ENCODE peak calls at places on chromosomes 4 and X, in five cellular contexts. One of them, this sample, is unnamed. For H3K4me1, the result is how much of the 10 kb centered on the place peaks cover.

GRCh38 chr4:113504422-113504821 is 257.1 kb downstream of the CAMK2D start:
- DNase-seq in IMR-90: no peak
- DNase-seq in gastrocnemius medialis: no peak
- DNase-seq in Peyer's patch: no peak
- DNase-seq in uterus: no peak
- DNase-seq in this sample: no peak

GRCh38 chrX:96182366-96182765 is 502.3 kb upstream of the DIAPH2 start:
- DNase-seq in Peyer's patch: no peak
- DNase-seq in gastrocnemius medialis: no peak
- DNase-seq in uterus: no peak
- DNase-seq in IMR-90: peak
- DNase-seq in this sample: no peak

GRCh38 chrX:41921492-41922124 is 1.7 kb downstream of the CASK start:
- DNase-seq in IMR-90: peak
- DNase-seq in uterus: no peak
- DNase-seq in gastrocnemius medialis: no peak
- DNase-seq in Peyer's patch: no peak
- DNase-seq in this sample: peak

GRCh38 chr4:124526321-124526720 is 186.2 kb downstream of the ANKRD50 start:
- DNase-seq in Peyer's patch: no peak
- DNase-seq in gastrocnemius medialis: no peak
- DNase-seq in uterus: no peak
- DNase-seq in IMR-90: peak
- DNase-seq in this sample: no peak

GRCh38 chrX:15299945-15300851 is 15.2 kb downstream of the ASB11 start:
- DNase-seq in IMR-90: peak
- DNase-seq in Peyer's patch: no peak
- DNase-seq in gastrocnemius medialis: no peak
- DNase-seq in uterus: no peak
- DNase-seq in this sample: no peak

GRCh38 chr4:5810151-5810550 is 82.7 kb downstream of the CRMP1 start:
- DNase-seq in gastrocnemius medialis: no peak
- DNase-seq in Peyer's patch: peak
- DNase-seq in IMR-90: no peak
- DNase-seq in uterus: no peak
- DNase-seq in this sample: no peak

GRCh38 chrX:107674480-107675364 is 46.4 kb downstream of the PRPS1 start:
- DNase-seq in uterus: peak
- DNase-seq in Peyer's patch: peak
- DNase-seq in IMR-90: no peak
- DNase-seq in gastrocnemius medialis: peak
- DNase-seq in this sample: peak

GRCh38 chrX:122055450-122055849 is 1008.0 kb downstream of the GLUD2 start:
- DNase-seq in Peyer's patch: no peak
- DNase-seq in uterus: no peak
- DNase-seq in IMR-90: no peak
- DNase-seq in gastrocnemius medialis: no peak
- DNase-seq in this sample: no peak

GRCh38 chr4:1113311-1114009 is at the start of gene RNF212:
- DNase-seq in IMR-90: no peak
- DNase-seq in Peyer's patch: no peak
- DNase-seq in gastrocnemius medialis: no peak
- DNase-seq in uterus: peak
- DNase-seq in this sample: no peak

GRCh38 chrX:56802428-56802827 is 73.4 kb downstream of the NBDY start:
- DNase-seq in uterus: no peak
- DNase-seq in Peyer's patch: no peak
- DNase-seq in gastrocnemius medialis: no peak
- DNase-seq in IMR-90: no peak
- DNase-seq in this sample: no peak

GRCh38 chr4:80153800-80154546 is 43.3 kb upstream of the PRDM8 start:
- DNase-seq in gastrocnemius medialis: no peak
- DNase-seq in Peyer's patch: no peak
- DNase-seq in uterus: no peak
- DNase-seq in IMR-90: peak
- DNase-seq in this sample: no peak

GRCh38 chr4:83362492-83363329 is 28.1 kb upstream of the HPSE start:
- DNase-seq in IMR-90: peak
- DNase-seq in Peyer's patch: no peak
- DNase-seq in uterus: no peak
- DNase-seq in gastrocnemius medialis: no peak
- DNase-seq in this sample: no peak

GRCh38 chr4:113278324-113278934 is 229.0 kb downstream of the ANK2 start:
- DNase-seq in Peyer's patch: peak
- DNase-seq in IMR-90: peak
- DNase-seq in uterus: peak
- DNase-seq in gastrocnemius medialis: peak
- DNase-seq in this sample: peak

GRCh38 chr4:113574636-113575103 is 186.9 kb downstream of the CAMK2D start:
- DNase-seq in IMR-90: peak
- DNase-seq in Peyer's patch: no peak
- DNase-seq in gastrocnemius medialis: no peak
- DNase-seq in uterus: no peak
- DNase-seq in this sample: no peak

GRCh38 chrX:19544693-19545305 is 29.5 kb upstream of the MAP3K15 start:
- DNase-seq in gastrocnemius medialis: no peak
- DNase-seq in uterus: no peak
- DNase-seq in IMR-90: peak
- DNase-seq in Peyer's patch: peak
- DNase-seq in this sample: no peak
- TF ChIP-seq POLR2A in gastrocnemius medialis: no peak
- TF ChIP-seq POLR2A in uterus: no peak
- TF ChIP-seq POLR2A in IMR-90: no peak
- TF ChIP-seq POLR2A in Peyer's patch: no peak
- TF ChIP-seq POLR2A in this sample: no peak

DNA sequence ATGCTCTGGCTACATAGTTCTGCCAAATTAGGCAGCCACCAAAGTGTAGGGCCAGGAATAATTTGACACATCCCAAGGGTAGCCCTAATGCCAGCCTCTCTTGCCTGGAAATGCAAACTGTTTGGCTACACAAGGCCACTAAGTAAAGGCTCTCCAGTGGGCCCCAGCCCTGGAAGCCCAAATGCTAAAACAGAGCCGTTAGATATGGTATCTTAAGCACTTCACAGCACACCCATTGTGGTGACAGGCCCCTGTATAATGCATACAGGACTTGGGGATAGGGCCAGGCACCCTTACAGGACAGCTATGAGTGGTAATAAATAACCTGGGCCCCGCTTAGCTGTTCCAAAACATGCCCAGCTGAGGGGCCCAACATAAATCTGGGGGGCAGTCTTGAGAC is 623.9 kb downstream of the BCOR start:
- DNase-seq in uterus: no peak
- DNase-seq in gastrocnemius medialis: no peak
- DNase-seq in IMR-90: no peak
- DNase-seq in Peyer's patch: no peak
- DNase-seq in this sample: no peak
- H3K4me1 ChIP-seq in uterus: under half
- H3K4me1 ChIP-seq in gastrocnemius medialis: under half
- H3K4me1 ChIP-seq in IMR-90: under half
- H3K4me1 ChIP-seq in Peyer's patch: under half
- H3K4me1 ChIP-seq in this sample: under half

DNA sequence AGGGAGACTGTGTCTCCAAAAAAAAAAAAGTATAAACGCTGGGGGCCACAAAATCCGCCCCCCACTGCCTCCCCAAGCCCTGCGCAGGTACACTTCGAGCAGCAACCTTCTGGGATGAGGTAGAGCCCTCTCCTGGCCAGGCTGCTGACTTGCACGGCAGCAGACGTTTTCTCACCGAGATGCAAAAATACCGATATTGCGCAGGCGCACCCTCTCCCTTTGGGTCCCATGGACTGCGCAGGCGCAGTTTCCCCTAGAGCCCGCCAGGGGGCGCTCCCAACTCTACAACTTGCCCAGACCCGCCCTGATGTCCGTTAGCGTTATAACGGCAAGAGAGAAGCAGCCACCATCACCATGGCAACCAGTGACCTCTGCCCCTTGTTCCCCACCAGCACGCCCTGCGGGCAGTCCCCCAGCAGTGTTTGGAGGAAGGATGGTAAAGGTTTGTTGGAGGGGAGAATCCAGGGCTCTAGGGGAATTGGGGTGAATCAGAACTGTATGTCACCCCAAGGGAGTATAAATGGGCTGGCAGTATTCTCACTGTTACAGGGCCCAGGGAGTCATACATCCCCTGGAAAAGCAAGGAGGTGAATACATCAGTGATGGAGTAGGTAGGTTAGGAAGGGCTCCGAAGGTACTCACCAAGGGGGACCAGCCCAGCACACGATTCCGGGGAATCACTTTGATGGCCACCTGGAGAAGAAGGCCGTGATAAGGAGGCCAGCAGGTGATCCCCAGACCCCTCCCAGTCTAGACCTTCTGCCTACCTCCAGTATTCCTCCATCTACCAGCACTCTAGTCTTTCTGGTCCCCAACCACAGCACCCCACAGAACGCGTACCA is 1.5 kb downstream of the PIM2 start:
- DNase-seq in IMR-90: peak
- DNase-seq in Peyer's patch: peak
- DNase-seq in gastrocnemius medialis: peak
- DNase-seq in uterus: peak
- DNase-seq in this sample: peak
- TF ChIP-seq POLR2A in IMR-90: no peak
- TF ChIP-seq POLR2A in Peyer's patch: no peak
- TF ChIP-seq POLR2A in gastrocnemius medialis: no peak
- TF ChIP-seq POLR2A in uterus: no peak
- TF ChIP-seq POLR2A in this sample: no peak

GRCh38 chr4:76357981-76358380 is 51.4 kb downstream of the STBD1 start:
- DNase-seq in uterus: no peak
- DNase-seq in Peyer's patch: no peak
- DNase-seq in gastrocnemius medialis: no peak
- DNase-seq in IMR-90: no peak
- DNase-seq in this sample: no peak

DNA sequence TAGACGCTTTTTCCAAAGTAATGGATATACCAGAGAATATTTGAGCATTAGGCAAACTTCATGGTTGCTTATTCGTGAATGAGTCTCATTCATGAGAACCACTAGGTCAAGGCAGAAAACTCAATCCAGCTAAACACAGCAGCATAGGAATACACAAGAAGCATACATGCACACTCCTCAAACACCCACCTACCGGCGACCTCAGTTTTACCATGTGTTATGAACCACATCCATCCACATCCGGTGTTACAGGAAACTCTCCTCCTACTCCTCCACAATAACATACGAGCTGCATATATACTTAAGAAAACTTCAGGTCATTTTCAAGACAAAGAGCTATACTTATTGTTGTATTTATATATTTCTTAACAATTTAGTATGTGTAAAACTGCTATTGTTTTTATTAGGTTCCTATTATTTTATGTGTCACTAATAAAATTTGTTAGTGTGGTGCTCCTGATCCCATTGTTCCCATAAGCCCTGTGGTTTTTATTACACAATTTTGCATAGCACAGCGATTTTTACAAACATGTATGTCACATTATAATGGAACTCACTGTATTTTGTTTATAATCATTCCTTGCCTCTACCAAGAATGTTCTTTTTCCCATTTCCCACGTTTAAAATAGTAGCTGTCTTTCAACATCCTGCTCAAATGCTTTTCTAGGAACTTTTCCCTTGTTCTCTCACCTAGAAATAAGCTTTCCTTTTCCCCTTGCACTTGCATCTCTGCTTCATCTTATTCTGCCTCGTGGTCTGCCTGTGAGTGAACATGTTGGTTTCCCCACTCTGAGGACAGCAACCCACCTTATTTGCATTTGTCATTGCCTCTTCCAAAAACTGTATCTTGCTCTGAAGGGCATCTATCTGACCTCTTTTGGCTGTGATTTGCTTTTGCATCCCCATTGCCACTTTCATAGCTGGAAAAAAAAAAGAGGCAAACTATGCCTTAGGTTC is 48.3 kb downstream of the STBD1 start:
- DNase-seq in IMR-90: no peak
- DNase-seq in uterus: no peak
- DNase-seq in Peyer's patch: peak
- DNase-seq in gastrocnemius medialis: no peak
- DNase-seq in this sample: no peak
- H3K4me1 ChIP-seq in IMR-90: under half
- H3K4me1 ChIP-seq in uterus: under half
- H3K4me1 ChIP-seq in Peyer's patch: under half
- H3K4me1 ChIP-seq in gastrocnemius medialis: under half
- H3K4me1 ChIP-seq in this sample: under half

DNA sequence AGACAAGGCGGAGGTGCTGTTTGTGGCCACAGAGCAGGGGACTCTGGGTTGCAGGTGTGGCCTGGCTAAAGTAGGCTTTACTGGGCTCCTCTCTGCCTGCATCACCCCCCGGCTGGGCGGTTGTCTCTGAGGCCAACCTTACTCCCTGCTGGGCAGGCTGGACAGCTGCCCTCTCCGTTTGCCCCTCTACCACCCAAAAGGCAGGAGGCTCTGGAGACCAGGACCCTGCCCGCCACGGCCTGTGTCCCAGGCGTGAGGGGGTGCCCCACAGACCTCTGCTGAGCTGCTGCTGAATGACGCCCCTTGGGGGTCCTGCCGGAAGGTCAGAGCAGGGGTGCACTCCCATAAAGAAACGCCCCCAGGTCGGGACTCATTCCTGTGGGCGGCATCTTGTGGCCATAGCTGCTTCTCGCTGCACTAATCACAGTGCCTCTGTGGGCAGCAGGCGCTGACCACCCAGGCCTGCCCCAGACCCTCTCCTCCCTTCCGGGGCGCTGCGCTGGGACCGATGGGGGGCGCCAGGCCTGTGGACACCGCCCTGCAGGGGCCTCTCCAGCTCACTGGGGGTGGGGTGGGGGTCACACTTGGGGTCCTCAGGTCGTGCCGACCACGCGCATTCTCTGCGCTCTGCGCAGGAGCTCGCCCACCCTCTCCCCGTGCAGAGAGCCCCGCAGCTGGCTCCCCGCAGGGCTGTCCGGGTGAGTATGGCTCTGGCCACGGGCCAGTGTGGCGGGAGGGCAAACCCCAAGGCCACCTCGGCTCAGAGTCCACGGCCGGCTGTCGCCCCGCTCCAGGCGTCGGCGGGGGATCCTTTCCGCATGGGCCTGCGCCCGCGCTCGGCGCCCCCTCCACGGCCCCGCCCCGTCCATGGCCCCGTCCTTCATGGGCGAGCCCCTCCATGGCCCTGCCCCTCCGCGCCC is 920 bp downstream of the HTT-AS start:
- DNase-seq in uterus: no peak
- DNase-seq in gastrocnemius medialis: no peak
- DNase-seq in IMR-90: no peak
- DNase-seq in Peyer's patch: peak
- DNase-seq in this sample: no peak
- TF ChIP-seq POLR2A in uterus: no peak
- TF ChIP-seq POLR2A in gastrocnemius medialis: no peak
- TF ChIP-seq POLR2A in IMR-90: no peak
- TF ChIP-seq POLR2A in Peyer's patch: peak
- TF ChIP-seq POLR2A in this sample: no peak

GRCh38 chr4:8117278-8117682 is 41.3 kb downstream of the ABLIM2 start:
- DNase-seq in gastrocnemius medialis: peak
- DNase-seq in IMR-90: peak
- DNase-seq in uterus: peak
- DNase-seq in Peyer's patch: peak
- DNase-seq in this sample: peak
- H3K4me1 ChIP-seq in gastrocnemius medialis: half or more
- H3K4me1 ChIP-seq in IMR-90: under half
- H3K4me1 ChIP-seq in uterus: under half
- H3K4me1 ChIP-seq in Peyer's patch: under half
- H3K4me1 ChIP-seq in this sample: under half

GRCh38 chrX:48683411-48683982 is at the start of gene WAS:
- DNase-seq in gastrocnemius medialis: no peak
- DNase-seq in IMR-90: no peak
- DNase-seq in Peyer's patch: peak
- DNase-seq in uterus: no peak
- DNase-seq in this sample: no peak
- TF ChIP-seq POLR2A in gastrocnemius medialis: no peak
- TF ChIP-seq POLR2A in IMR-90: no peak
- TF ChIP-seq POLR2A in Peyer's patch: no peak
- TF ChIP-seq POLR2A in uterus: no peak
- TF ChIP-seq POLR2A in this sample: no peak